ENCODE peak calls at places on chromosomes 5 and 9, in five cellular contexts. D is H1, O is cardiac muscle cell, F is PC-9, V is endodermal cell. H is an unnamed sample.

GRCh38 chr9:5442400-5443011 is 4.8 kb upstream of the PLGRKT start:
- DNase-seq in D (no peak), O (peak), F (peak), V (peak), H (peak)

GRCh38 chr5:1014346-1014745 is 5.7 kb downstream of the NKD2 start:
- DNase-seq in D (no peak), O (no peak), F (no peak), V (no peak), H (no peak)

GRCh38 chr5:165202144-165202910 is 1696.9 kb downstream of the MAT2B start:
- DNase-seq in D (no peak), O (no peak), F (no peak), V (no peak), H (no peak)

GRCh38 chr5:53430618-53431252 is 49.7 kb upstream of the FST start:
- DNase-seq in D (no peak), O (peak), F (no peak), V (no peak), H (no peak)

GRCh38 chr5:141040093-141040762 is 10.9 kb upstream of the PCDHB1 start:
- DNase-seq in D (peak), O (peak), F (peak), V (peak), H (no peak)

GRCh38 chr5:87069974-87070608 is 197.6 kb upstream of the RASA1 start:
- DNase-seq in D (no peak), O (peak), F (peak), V (peak), H (no peak)

GRCh38 chr5:75922480-75922879 is 160.7 kb upstream of the SV2C start:
- DNase-seq in D (no peak), O (no peak), F (no peak), V (no peak), H (no peak)

GRCh38 chr5:5409151-5409810 is 13.2 kb upstream of the ICE1 start:
- DNase-seq in D (no peak), O (no peak), F (no peak), V (no peak), H (no peak)

GRCh38 chr9:114860187-114860586 is 54.3 kb upstream of the TNFSF15 start:
- DNase-seq in D (no peak), O (no peak), F (no peak), V (no peak), H (no peak)

GRCh38 chr5:168244838-168245555 is 46.4 kb upstream of the WWC1 start:
- DNase-seq in D (no peak), O (no peak), F (no peak), V (no peak), H (no peak)

GRCh38 chr9:88721028-88721427 is 186.1 kb downstream of the NXNL2 start:
- DNase-seq in D (no peak), O (no peak), F (no peak), V (no peak), H (no peak)

GRCh38 chr9:133994359-133995011 is 2.4 kb upstream of the VAV2 start:
- DNase-seq in D (peak), O (peak), F (peak), V (peak), H (peak)

GRCh38 chr5:1090538-1090937 is 21.3 kb downstream of the SLC12A7 start:
- DNase-seq in D (no peak), O (peak), F (peak), V (no peak), H (no peak)

GRCh38 chr9:99171225-99172128 is 50.3 kb downstream of the ALG2 start:
- DNase-seq in D (no peak), O (no peak), F (no peak), V (no peak), H (no peak)

GRCh38 chr5:179607449-179607931 is 16.0 kb downstream of the HNRNPH1 start:
- DNase-seq in D (no peak), O (no peak), F (no peak), V (peak), H (no peak)

GRCh38 chr5:43309122-43309521 is 4.1 kb downstream of the HMGCS1 start:
- DNase-seq in D (no peak), O (no peak), F (no peak), V (no peak), H (no peak)

GRCh38 chr5:151347364-151347763 is at the start of gene SLC36A2:
- DNase-seq in D (no peak), O (no peak), F (no peak), V (no peak), H (no peak)
- H3K27ac ChIP-seq in D (no peak), O (no peak), F (no peak), V (no peak), H (no peak)

DNA sequence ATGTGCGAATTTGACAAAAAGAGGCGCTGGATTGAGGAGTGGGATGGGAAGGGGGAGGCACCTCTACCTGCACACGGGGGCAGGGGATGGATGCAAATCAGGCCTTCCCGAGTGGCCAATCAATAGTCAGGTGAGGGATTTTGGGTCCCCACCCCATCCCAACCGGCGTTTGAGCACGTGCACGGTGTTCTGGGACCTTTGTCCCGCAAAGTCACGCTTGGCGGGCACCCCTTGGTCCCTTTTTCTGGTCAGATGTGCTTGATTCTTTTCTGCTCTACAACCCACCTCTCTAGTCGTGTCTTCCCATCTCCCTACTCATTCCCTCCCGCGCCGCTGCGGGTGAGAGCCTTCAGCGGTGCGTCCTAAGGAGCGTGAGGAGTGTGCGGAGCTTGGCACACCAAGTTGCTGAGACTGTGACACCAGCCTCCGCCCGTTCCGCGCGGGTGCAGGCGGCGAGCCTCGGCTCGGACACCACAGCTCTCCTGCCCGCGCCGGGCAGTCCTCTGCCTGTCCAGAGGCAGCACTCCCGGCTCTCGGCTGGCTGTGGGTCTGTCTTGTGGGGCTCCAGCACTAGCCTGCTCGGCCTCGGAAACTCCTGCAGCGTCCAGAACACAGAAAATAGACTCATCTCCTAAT is 495 bp upstream of the ADAMTS19 start:
- DNase-seq in D (no peak), O (peak), F (no peak), V (peak), H (no peak)
- H3K27ac ChIP-seq in D (peak), O (peak), F (no peak), V (peak), H (no peak)

GRCh38 chr9:83219924-83220438 is 157.0 kb upstream of the RASEF start:
- DNase-seq in D (no peak), O (no peak), F (no peak), V (no peak), H (no peak)

GRCh38 chr9:83220737-83221136 is 157.8 kb upstream of the RASEF start:
- DNase-seq in D (no peak), O (peak), F (no peak), V (no peak), H (no peak)

GRCh38 chr9:83218411-83219090 is 155.6 kb upstream of the RASEF start:
- DNase-seq in D (no peak), O (no peak), F (peak), V (no peak), H (no peak)

DNA sequence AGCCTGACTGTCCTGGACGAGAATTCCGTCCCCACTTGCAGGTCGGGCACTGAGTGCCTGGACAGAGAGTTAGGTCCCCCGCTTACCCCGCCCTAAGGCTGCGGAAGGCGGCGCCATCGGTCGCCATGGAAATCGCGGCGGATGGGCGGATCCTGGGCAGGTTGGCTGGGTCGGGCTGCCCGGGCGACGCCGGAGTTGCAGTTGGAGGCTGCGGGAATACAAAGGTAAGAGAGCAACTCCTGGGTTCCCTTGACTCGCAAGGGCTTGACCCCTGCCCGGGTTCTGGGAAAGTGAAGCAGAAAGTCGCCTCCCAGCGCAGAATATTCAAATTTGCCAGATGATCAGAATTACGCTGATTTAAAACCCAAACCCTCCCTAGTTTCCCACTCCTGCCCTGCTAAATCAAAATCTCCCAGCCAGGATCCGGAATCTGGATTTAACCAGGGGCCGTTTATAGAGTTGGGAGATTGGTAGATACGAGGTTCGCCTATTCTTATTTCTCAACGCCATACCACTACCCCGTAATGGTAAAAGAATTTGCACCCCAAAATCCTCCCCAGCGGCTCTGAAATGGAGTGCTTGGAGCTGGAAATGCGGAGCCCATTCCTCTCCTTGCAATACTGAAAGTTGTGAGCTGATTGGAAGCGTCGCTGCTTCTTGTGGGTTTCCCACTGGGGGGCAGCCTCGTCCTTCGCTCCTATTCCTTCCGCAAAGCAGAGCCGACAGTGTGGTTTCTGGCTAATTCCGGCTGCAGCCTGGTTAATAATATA is 156.4 kb upstream of the RASEF start:
- DNase-seq in D (peak), O (peak), F (peak), V (peak), H (peak)
- H3K27ac ChIP-seq in D (no peak), O (peak), F (no peak), V (no peak), H (no peak)

GRCh38 chr5:142825378-142826089 is 55.4 kb downstream of the ARHGAP26 start:
- DNase-seq in D (no peak), O (no peak), F (peak), V (peak), H (no peak)
- H3K27ac ChIP-seq in D (no peak), O (no peak), F (peak), V (no peak), H (no peak)

GRCh38 chr5:142065273-142065672 is 43.3 kb upstream of the NDFIP1 start:
- DNase-seq in D (no peak), O (peak), F (no peak), V (no peak), H (peak)
- H3K27ac ChIP-seq in D (no peak), O (no peak), F (no peak), V (peak), H (no peak)

GRCh38 chr5:54621048-54621447 is 103.5 kb downstream of the SNX18 start:
- DNase-seq in D (no peak), O (no peak), F (no peak), V (no peak), H (no peak)

GRCh38 chr5:54628049-54628448 is 110.5 kb downstream of the SNX18 start:
- DNase-seq in D (no peak), O (no peak), F (no peak), V (no peak), H (no peak)

GRCh38 chr5:54626407-54626806 is 108.8 kb downstream of the SNX18 start:
- DNase-seq in D (no peak), O (no peak), F (no peak), V (no peak), H (no peak)

GRCh38 chr5:54621742-54622141 is 104.2 kb downstream of the SNX18 start:
- DNase-seq in D (no peak), O (no peak), F (no peak), V (no peak), H (no peak)

GRCh38 chr5:54624671-54625583 is 107.4 kb downstream of the SNX18 start:
- DNase-seq in D (no peak), O (peak), F (no peak), V (no peak), H (no peak)
- H3K27ac ChIP-seq in D (no peak), O (no peak), F (no peak), V (no peak), H (peak)

GRCh38 chr9:129701054-129701453 is 35.6 kb downstream of the PRRX2 start:
- DNase-seq in D (no peak), O (no peak), F (no peak), V (peak), H (no peak)

GRCh38 chr9:129697111-129697955 is 31.9 kb downstream of the PRRX2 start:
- DNase-seq in D (no peak), O (peak), F (peak), V (peak), H (peak)

GRCh38 chr9:129695870-129696269 is 30.4 kb downstream of the PRRX2 start:
- DNase-seq in D (no peak), O (no peak), F (no peak), V (no peak), H (no peak)

GRCh38 chr9:129696803-129697110 is 31.3 kb downstream of the PRRX2 start:
- DNase-seq in D (no peak), O (no peak), F (no peak), V (no peak), H (no peak)

GRCh38 chr9:129697956-129698757 is 32.7 kb downstream of the PRRX2 start:
- DNase-seq in D (no peak), O (peak), F (no peak), V (peak), H (no peak)
- H3K27ac ChIP-seq in D (no peak), O (no peak), F (no peak), V (no peak), H (no peak)

DNA sequence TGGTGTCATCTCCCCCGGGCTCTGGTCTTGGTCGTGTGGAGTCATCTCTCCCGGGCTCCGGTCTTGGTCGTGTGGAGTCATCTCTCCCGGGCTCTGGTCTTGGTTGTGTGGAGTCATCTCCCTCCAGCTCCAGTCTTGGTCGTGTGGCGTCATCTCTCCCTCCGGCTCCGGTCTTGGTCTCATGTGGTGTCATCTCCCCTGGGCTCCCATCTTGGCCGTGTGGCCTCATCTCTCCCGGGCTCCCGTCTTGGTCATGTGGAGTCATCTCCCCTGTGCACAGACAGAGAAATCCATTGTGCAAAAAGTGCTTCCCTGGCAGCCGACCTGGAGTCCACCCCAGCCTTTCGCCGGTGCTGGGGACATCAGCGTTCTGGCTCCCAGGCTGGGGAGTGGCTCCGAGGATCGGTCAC is 91.1 kb upstream of the CACNA1B start:
- DNase-seq in D (no peak), O (peak), F (no peak), V (no peak), H (no peak)
- H3K27ac ChIP-seq in D (no peak), O (no peak), F (no peak), V (no peak), H (no peak)

H was measured in HL-60.